ENCODE peak calls at places on chromosome 11, in six cellular contexts. S, H, I, V, W and M are unnamed samples. For H3K4me1, the result is how much of the 10 kb centered on the place peaks cover.

GRCh38 chr11:128304666-128305485 is 282.5 kb downstream of the ETS1 start:
- DNase-seq in W (no peak), H (no peak), V (no peak), S (no peak), I (no peak), M (no peak)

GRCh38 chr11:46382644-46383403 is 1.4 kb downstream of the MDK start:
- DNase-seq in W (no peak), I (peak), S (peak), H (peak), V (peak), M (peak)

GRCh38 chr11:100777118-100777517 is 90.0 kb downstream of the ARHGAP42 start:
- DNase-seq in H (no peak), I (no peak), W (peak), S (no peak), V (no peak), M (no peak)

GRCh38 chr11:118175031-118175531 is 1.4 kb downstream of the SCN2B start:
- DNase-seq in S (no peak), V (peak), W (no peak), H (no peak), I (no peak), M (no peak)

GRCh38 chr11:119431523-119431922 is 8.6 kb upstream of the THY1 start:
- DNase-seq in I (no peak), V (no peak), H (no peak), W (no peak), S (no peak), M (no peak)

GRCh38 chr11:119374632-119375394 is 6.7 kb downstream of the USP2 start:
- DNase-seq in V (no peak), S (no peak), W (no peak), H (no peak), I (peak), M (peak)

GRCh38 chr11:74720596-74721478 is 10.4 kb downstream of the CHRDL2 start:
- DNase-seq in I (peak), H (no peak), W (peak), V (peak), S (no peak), M (peak)

GRCh38 chr11:90204832-90205646 is 17.8 kb downstream of the CHORDC1 start:
- DNase-seq in H (peak), W (peak), V (peak), S (no peak), I (no peak), M (no peak)

GRCh38 chr11:128624269-128625170 is 37.2 kb upstream of the ETS1 start:
- DNase-seq in W (peak), H (no peak), V (no peak), S (peak), I (peak), M (no peak)

GRCh38 chr11:86262387-86262786 is 17.8 kb downstream of the EED start:
- DNase-seq in H (no peak), S (no peak), I (no peak), W (no peak), V (no peak), M (no peak)

GRCh38 chr11:92225206-92225562 is 566 bp downstream of the FAT3 start:
- DNase-seq in I (peak), S (peak), H (no peak), V (no peak), W (no peak), M (no peak)

DNA sequence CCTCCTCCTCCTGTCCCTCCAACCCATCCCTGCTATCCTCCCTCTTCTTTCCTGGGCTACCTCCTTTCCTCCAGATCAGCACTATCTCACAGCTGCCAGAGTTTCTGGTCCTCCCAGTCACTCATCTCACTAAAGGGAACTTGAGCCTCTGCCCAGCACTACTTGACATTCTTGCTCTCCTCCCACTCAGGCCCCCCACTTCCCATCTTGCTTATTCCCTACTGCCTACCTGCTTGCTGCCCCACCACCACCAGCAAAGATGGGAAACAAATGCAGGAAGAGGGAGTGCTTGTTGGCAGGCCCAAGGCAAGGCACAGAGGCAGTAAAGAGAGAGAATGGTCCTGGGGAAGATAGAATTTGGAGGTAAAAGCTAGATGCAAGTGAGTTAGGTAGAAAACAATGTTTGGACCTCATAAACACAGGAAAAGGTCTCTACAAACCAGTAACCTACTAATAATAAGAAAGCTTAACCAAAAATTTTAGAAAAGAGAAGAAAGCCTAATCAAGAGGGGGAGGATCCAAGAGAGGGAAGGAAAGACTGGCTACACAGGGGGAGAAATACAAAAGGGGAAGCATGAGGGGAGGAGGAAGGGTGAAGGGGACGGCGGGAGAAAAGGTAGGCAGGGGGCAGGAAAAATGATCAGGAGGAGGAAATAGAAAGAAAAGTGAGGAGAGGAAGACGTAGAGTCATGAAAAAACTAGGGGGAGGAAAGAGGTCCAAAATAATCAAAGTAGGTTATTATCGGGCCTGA is 63.6 kb downstream of the PAK1 start:
- DNase-seq in I (no peak), H (no peak), V (no peak), S (no peak), W (no peak), M (no peak)
- H3K4me1 ChIP-seq in I (under half), H (under half), V (under half), S (under half), W (under half), M (under half)

GRCh38 chr11:70584786-70585545 is 186.6 kb downstream of the CTTN start:
- DNase-seq in H (no peak), W (no peak), V (no peak), I (peak), S (no peak), M (no peak)

GRCh38 chr11:70590356-70590991 is 192.1 kb downstream of the CTTN start:
- DNase-seq in I (no peak), W (no peak), S (no peak), V (no peak), H (no peak), M (no peak)

GRCh38 chr11:70583781-70584218 is 185.5 kb downstream of the CTTN start:
- DNase-seq in V (no peak), I (peak), W (no peak), H (no peak), S (peak), M (no peak)

GRCh38 chr11:70586261-70587094 is 188.1 kb downstream of the CTTN start:
- DNase-seq in H (no peak), I (peak), V (no peak), W (no peak), S (no peak), M (no peak)

GRCh38 chr11:70587095-70587389 is 188.7 kb downstream of the CTTN start:
- DNase-seq in H (no peak), I (no peak), V (peak), W (no peak), S (no peak), M (no peak)
- TF ChIP-seq CTCF in H (no peak), I (no peak), V (no peak), W (no peak), S (no peak), M (no peak)

GRCh38 chr11:1864216-1864615 is 11.3 kb downstream of the LSP1 start:
- DNase-seq in I (peak), S (peak), H (no peak), W (no peak), V (no peak), M (no peak)
- H3K4me1 ChIP-seq in I (under half), S (under half), H (under half), W (under half), V (under half), M (under half)

GRCh38 chr11:67656278-67656922 is 5.9 kb upstream of the ACY3 start:
- DNase-seq in I (no peak), S (no peak), V (peak), W (no peak), H (peak), M (no peak)
- TF ChIP-seq CTCF in I (no peak), S (no peak), V (no peak), W (no peak), H (no peak), M (no peak)

GRCh38 chr11:7116370-7116769 is 27.6 kb downstream of the RBMXL2 start:
- DNase-seq in I (no peak), S (no peak), H (no peak), W (no peak), V (no peak), M (no peak)

GRCh38 chr11:7115775-7116174 is 27.0 kb downstream of the RBMXL2 start:
- DNase-seq in I (no peak), S (no peak), V (peak), H (peak), W (no peak), M (no peak)
- H3K4me1 ChIP-seq in I (under half), S (under half), V (under half), H (under half), W (under half), M (under half)

DNA sequence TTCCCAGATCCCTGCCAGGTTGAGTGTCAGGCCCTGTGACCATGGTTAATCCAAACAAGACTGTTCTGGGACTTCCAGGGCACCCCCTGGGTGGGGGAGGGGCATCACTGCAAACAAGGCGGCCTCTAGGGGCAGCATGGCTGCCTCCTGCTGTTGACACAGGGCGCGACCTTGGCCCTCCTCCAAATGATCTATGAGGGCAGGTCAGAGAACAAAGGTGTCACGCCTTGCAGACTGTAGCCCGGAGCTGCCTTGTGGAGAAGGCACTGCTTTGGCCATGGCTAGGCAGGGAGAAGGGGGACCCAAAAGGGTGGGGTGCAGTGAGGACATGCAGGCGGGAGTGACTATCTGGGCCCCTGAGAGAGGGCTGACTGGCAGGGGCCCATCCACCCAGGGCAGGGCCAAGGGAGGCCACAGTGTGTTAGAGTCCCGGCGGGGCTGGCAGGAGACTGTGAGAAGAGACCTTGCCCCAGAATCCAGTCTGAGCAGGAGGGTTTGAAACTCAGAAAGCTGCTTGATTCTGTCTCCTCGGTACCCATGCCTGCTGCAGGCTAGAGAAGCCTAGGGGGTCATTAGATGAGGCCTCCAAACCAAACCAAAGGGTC is 35.6 kb downstream of the KCNC1 start:
- DNase-seq in S (peak), H (no peak), V (no peak), W (peak), I (peak), M (peak)
- TF ChIP-seq CTCF in S (no peak), H (no peak), V (no peak), W (peak), I (peak), M (no peak)

GRCh38 chr11:124884340-124884739 is 13.3 kb downstream of the ROBO4 start:
- DNase-seq in V (no peak), I (no peak), S (no peak), H (no peak), W (no peak), M (no peak)

GRCh38 chr11:124882339-124883071 is 15.2 kb downstream of the ROBO4 start:
- DNase-seq in V (no peak), H (peak), W (no peak), S (no peak), I (no peak), M (peak)

GRCh38 chr11:124886978-124887666 is 10.5 kb downstream of the ROBO4 start:
- DNase-seq in S (no peak), I (peak), H (no peak), V (no peak), W (no peak), M (no peak)

GRCh38 chr11:124886476-124886875 is 11.2 kb downstream of the ROBO4 start:
- DNase-seq in S (no peak), I (peak), V (no peak), W (no peak), H (no peak), M (no peak)

DNA sequence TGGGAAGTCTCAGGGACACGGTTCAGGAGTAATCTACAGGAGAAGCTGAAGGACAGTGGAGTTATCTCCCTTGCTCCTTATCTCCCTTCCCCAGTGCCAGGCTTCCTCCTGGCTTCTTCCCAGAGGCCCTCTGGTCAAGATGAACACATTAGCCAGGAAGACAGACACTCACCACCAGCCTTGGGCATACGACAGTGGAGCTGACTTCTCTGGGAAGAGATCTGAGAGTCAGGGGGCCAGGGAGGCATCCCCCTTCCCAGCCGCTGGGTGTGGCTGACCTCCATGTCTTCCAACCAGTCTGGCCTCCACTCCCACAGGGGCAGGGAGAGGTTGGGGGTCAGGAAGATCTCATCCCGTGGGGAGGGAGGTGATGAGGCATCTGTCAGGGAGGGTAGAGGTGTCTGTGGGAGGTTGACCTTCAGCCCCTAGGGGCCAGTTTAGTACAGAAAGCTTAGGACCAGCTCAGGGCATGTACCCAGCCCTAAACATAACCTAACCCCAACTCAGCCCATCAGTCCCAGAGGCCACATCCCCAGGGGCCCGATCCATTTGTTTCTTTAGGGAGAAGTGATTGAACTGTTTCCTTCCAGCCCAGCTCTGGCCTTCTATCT is 12.7 kb downstream of the ROBO4 start:
- DNase-seq in S (no peak), H (peak), W (no peak), I (no peak), V (no peak), M (peak)
- H3K4me1 ChIP-seq in S (under half), H (half or more), W (under half), I (under half), V (under half), M (under half)

GRCh38 chr11:13465909-13466371 is 2.9 kb upstream of the BTBD10 start:
- DNase-seq in H (peak), S (no peak), I (no peak), W (peak), V (peak), M (peak)
- TF ChIP-seq CTCF in H (peak), S (peak), I (peak), W (peak), V (peak), M (peak)

GRCh38 chr11:102320166-102320565 is 2.9 kb downstream of the BIRC3 start:
- DNase-seq in S (no peak), H (no peak), W (no peak), I (no peak), V (no peak), M (peak)
- H3K4me1 ChIP-seq in S (under half), H (under half), W (under half), I (under half), V (under half), M (under half)

GRCh38 chr11:69601346-69601975 is 39.5 kb upstream of the CCND1 start:
- DNase-seq in W (peak), S (no peak), I (no peak), V (no peak), H (no peak), M (no peak)

GRCh38 chr11:69595805-69596665 is 44.9 kb upstream of the CCND1 start:
- DNase-seq in W (no peak), S (no peak), I (no peak), H (no peak), V (no peak), M (no peak)

GRCh38 chr11:69594481-69594880 is 46.5 kb upstream of the CCND1 start:
- DNase-seq in W (no peak), V (no peak), S (no peak), H (no peak), I (no peak), M (no peak)

GRCh38 chr11:69599502-69599901 is 41.5 kb upstream of the CCND1 start:
- DNase-seq in S (no peak), V (no peak), W (no peak), H (no peak), I (no peak), M (no peak)

GRCh38 chr11:69598147-69598546 is 42.8 kb upstream of the CCND1 start:
- DNase-seq in H (peak), S (no peak), V (no peak), W (peak), I (no peak), M (peak)
- TF ChIP-seq CTCF in H (peak), S (no peak), V (no peak), W (no peak), I (no peak), M (peak)